ENCODE peak calls at places on chromosomes 7 and 10, in seven cellular contexts. Z is PC-9; L is hepatocyte; X is tibial artery; B is mammary epithelial cell; M is CD8-positive, alpha-beta T cell; F is suprapubic skin. J is an unnamed sample.

GRCh38 chr7:129262333-129262732 is 37.5 kb downstream of the AHCYL2 start:
- DNase-seq in X (no peak), L (no peak), B (no peak), M (no peak), Z (no peak), F (no peak), J (no peak)

GRCh38 chr7:54769203-54769602 is 10.2 kb upstream of the SEC61G start:
- DNase-seq in X (no peak), B (no peak), M (no peak), L (no peak), F (no peak), Z (peak), J (no peak)

GRCh38 chr10:34764347-34764991 is 50.6 kb downstream of the PARD3 start:
- DNase-seq in F (no peak), L (no peak), X (no peak), B (no peak), Z (no peak), M (no peak), J (no peak)

GRCh38 chr10:30431435-30431911 is 2.5 kb upstream of the MAP3K8 start:
- DNase-seq in X (peak), B (peak), Z (peak), M (no peak), F (no peak), L (no peak), J (peak)

GRCh38 chr10:78371118-78371517 is 337.5 kb downstream of the RPS24 start:
- DNase-seq in Z (no peak), M (no peak), L (no peak), X (no peak), B (no peak), F (no peak), J (no peak)

GRCh38 chr10:4053940-4054339 is 268.9 kb upstream of the KLF6 start:
- DNase-seq in L (no peak), X (no peak), Z (no peak), B (no peak), M (no peak), F (no peak), J (no peak)

GRCh38 chr7:46139079-46139478 is 218.0 kb upstream of the IGFBP3 start:
- DNase-seq in M (no peak), L (peak), X (no peak), B (peak), Z (peak), F (no peak), J (no peak)

GRCh38 chr7:130960208-130960988 is 226.4 kb upstream of the KLF14 start:
- DNase-seq in M (no peak), F (no peak), X (no peak), Z (peak), L (peak), B (peak), J (no peak)

GRCh38 chr10:74824184-74825032 is 2.0 kb upstream of the KAT6B start:
- DNase-seq in B (no peak), L (peak), Z (no peak), F (peak), X (no peak), M (peak), J (no peak)

GRCh38 chr7:36260481-36260880 is 107.4 kb downstream of the EEPD1 start:
- DNase-seq in F (no peak), L (no peak), X (no peak), B (no peak), M (no peak), Z (no peak), J (no peak)

GRCh38 chr7:41579961-41580935 is 122.6 kb downstream of the INHBA start:
- DNase-seq in X (no peak), L (no peak), Z (peak), M (no peak), B (peak), F (no peak), J (no peak)

GRCh38 chr10:21858455-21858854 is 145.1 kb downstream of the DNAJC1 start:
- DNase-seq in F (no peak), M (no peak), Z (no peak), B (no peak), X (no peak), L (no peak), J (no peak)
- TF ChIP-seq CTCF in F (no peak), M (no peak), Z (no peak), B (no peak), X (no peak), L (no peak), J (no peak)

GRCh38 chr7:92750440-92750839 is 85.9 kb downstream of the CDK6 start:
- DNase-seq in F (no peak), Z (no peak), L (no peak), B (no peak), M (no peak), X (no peak), J (no peak)

GRCh38 chr7:92750961-92751360 is 85.4 kb downstream of the CDK6 start:
- DNase-seq in Z (no peak), B (no peak), F (no peak), X (no peak), M (no peak), L (no peak), J (no peak)

GRCh38 chr7:92749832-92750231 is 86.5 kb downstream of the CDK6 start:
- DNase-seq in M (no peak), X (no peak), F (no peak), B (no peak), L (no peak), Z (no peak), J (no peak)

GRCh38 chr7:92753614-92754013 is 82.8 kb downstream of the CDK6 start:
- DNase-seq in F (no peak), B (peak), M (no peak), X (no peak), Z (no peak), L (no peak), J (no peak)

GRCh38 chr7:92751902-92752901 is 84.2 kb downstream of the CDK6 start:
- DNase-seq in Z (peak), B (peak), X (no peak), F (no peak), L (peak), M (no peak), J (no peak)
- H3K4me3 ChIP-seq in Z (no peak), B (peak), X (no peak), F (no peak), L (no peak), M (no peak), J (no peak)

DNA sequence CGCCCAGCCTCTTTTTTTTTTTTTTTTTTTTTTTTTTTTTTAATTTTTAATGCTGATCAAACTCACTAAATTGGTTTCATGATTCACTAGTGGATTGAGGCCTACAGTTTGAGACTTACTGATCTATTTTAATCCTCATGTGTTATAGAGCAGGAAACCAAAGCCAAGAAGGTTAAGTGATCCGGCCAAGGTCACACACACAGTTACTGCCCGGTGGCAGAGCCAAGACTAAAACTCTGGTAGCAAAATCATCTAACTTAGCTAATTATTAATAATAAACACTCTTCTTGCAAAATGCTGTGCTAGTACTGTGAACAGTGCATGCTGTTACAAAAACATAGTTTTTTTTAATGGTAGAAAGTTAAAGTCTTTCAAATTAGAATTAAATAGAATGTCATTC is 188.3 kb upstream of the NFE2L3 start:
- DNase-seq in F (no peak), X (no peak), B (no peak), L (no peak), Z (no peak), M (no peak), J (no peak)
- H3K27ac ChIP-seq in F (no peak), X (no peak), B (no peak), L (no peak), Z (no peak), M (no peak), J (no peak)

GRCh38 chr10:118290471-118290995 is 51.6 kb downstream of the FAM204A start:
- DNase-seq in X (no peak), F (no peak), Z (no peak), M (no peak), B (peak), L (no peak), J (no peak)

GRCh38 chr10:118282670-118283069 is 59.5 kb downstream of the FAM204A start:
- DNase-seq in L (no peak), Z (no peak), X (no peak), F (no peak), M (no peak), B (no peak), J (no peak)

GRCh38 chr10:118291122-118291521 is 51.0 kb downstream of the FAM204A start:
- DNase-seq in M (no peak), F (no peak), X (no peak), L (no peak), B (no peak), Z (no peak), J (no peak)

GRCh38 chr10:118287076-118287806 is 54.9 kb downstream of the FAM204A start:
- DNase-seq in M (no peak), B (no peak), Z (no peak), F (no peak), L (no peak), X (no peak), J (no peak)

DNA sequence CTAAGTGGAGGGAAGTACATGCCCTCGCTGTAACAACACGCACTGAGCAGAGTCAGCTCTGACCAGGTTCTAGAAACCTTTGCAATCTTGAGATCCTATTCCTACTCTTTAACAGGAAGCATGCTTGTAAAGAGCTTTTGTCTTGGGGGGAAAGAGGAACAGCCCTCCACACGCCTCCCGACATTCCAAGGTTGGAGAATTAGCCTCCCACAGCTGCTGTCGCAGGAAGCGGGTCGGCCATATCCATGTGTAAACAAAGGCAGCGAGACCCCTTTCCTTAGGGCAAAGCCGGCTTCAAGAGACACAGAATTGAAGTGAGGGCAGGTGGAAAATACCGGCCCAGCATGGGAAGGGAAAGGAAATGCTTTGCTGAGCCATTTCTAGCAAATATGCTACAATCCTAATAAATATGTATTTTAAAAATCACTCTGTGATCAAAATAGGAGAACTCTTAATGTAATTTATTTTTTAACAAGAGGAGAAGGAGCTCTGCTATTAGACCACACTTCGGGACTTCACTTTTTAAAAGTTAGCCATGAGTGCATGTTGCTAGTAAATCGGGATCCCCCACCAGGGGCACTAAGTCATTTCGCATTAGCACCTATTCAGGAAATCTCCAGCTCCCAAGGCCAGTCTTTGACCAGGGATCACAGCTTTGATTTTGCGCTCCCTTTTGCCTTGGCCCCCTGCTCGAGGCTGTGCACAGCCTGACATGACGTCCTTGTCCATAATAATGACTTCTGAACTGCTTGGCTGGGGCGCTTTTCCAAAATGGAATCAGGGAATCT is 55.9 kb downstream of the FAM204A start:
- DNase-seq in L (no peak), Z (no peak), F (no peak), M (no peak), X (no peak), B (no peak), J (no peak)
- TF ChIP-seq CTCF in L (no peak), Z (no peak), F (no peak), M (no peak), X (no peak), B (no peak), J (no peak)

GRCh38 chr7:143383642-143383957 is 2.5 kb downstream of the ZYX start:
- DNase-seq in M (no peak), Z (no peak), F (no peak), B (peak), L (no peak), X (no peak), J (no peak)
- H3K4me3 ChIP-seq in M (no peak), Z (no peak), F (peak), B (peak), L (no peak), X (peak), J (no peak)

GRCh38 chr7:79412915-79413314 is 40.6 kb downstream of the MAGI2 start:
- DNase-seq in L (no peak), B (no peak), X (no peak), M (no peak), F (no peak), Z (no peak), J (no peak)
- H3K27ac ChIP-seq in L (no peak), B (no peak), X (no peak), M (no peak), F (no peak), Z (no peak), J (no peak)

GRCh38 chr10:97321807-97322195 is 2.7 kb downstream of the FRAT1 start:
- DNase-seq in X (no peak), L (no peak), F (no peak), B (no peak), Z (no peak), M (no peak), J (no peak)

GRCh38 chr10:97321032-97321806 is 2.1 kb downstream of the FRAT1 start:
- DNase-seq in M (peak), B (no peak), Z (no peak), X (peak), L (peak), F (no peak), J (peak)

GRCh38 chr10:97320480-97321031 is 1.5 kb downstream of the FRAT1 start:
- DNase-seq in M (peak), L (no peak), X (no peak), F (no peak), Z (no peak), B (no peak), J (peak)

GRCh38 chr10:97318772-97319651 is at the start of gene FRAT1:
- DNase-seq in X (peak), L (peak), Z (peak), M (peak), F (peak), B (peak), J (peak)

DNA sequence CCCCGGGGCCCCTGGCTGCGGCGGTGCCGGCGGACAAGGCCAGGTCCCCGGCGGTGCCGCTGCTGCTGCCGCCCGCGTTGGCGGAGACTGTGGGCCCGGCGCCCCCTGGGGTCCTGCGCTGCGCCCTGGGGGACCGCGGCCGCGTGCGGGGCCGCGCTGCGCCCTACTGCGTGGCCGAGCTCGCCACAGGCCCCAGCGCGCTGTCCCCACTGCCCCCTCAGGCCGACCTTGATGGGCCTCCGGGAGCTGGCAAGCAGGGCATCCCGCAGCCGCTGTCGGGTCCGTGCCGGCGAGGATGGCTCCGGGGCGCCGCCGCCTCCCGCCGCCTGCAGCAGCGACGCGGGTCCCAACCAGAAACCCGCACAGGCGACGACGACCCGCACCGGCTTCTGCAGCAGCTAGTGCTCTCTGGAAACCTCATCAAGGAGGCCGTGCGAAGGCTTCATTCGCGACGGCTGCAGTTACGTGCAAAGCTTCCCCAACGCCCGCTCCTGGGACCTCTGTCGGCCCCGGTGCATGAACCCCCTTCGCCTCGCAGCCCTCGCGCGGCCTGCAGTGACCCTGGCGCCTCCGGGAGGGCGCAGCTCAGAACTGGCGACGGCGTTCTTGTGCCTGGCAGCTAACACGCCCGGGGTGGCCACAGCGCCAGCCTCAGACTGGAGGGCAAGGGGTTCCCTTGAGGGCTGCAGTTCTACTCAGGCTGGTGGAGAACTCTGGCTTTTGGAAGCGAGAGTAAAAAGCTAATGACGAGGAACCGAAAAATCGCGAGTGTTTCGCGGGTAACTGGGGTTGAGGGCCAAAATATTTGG is 804 bp downstream of the FRAT1 start:
- DNase-seq in L (peak), M (peak), X (no peak), F (no peak), B (peak), Z (no peak), J (peak)
- TF ChIP-seq CTCF in L (no peak), M (no peak), X (no peak), F (no peak), B (no peak), Z (no peak), J (no peak)

GRCh38 chr7:148932-149855 is 43.2 kb upstream of the FAM20C start:
- DNase-seq in X (peak), B (peak), L (peak), M (peak), F (peak), Z (peak), J (peak)

GRCh38 chr7:148543-148931 is 43.8 kb upstream of the FAM20C start:
- DNase-seq in L (no peak), X (no peak), B (no peak), Z (no peak), M (no peak), F (no peak), J (no peak)

GRCh38 chr7:152647-153046 is 39.7 kb upstream of the FAM20C start:
- DNase-seq in Z (no peak), B (no peak), M (no peak), L (no peak), X (no peak), F (no peak), J (no peak)

GRCh38 chr7:149856-150636 is 42.3 kb upstream of the FAM20C start:
- DNase-seq in L (peak), B (no peak), F (peak), Z (no peak), X (peak), M (peak), J (peak)

DNA sequence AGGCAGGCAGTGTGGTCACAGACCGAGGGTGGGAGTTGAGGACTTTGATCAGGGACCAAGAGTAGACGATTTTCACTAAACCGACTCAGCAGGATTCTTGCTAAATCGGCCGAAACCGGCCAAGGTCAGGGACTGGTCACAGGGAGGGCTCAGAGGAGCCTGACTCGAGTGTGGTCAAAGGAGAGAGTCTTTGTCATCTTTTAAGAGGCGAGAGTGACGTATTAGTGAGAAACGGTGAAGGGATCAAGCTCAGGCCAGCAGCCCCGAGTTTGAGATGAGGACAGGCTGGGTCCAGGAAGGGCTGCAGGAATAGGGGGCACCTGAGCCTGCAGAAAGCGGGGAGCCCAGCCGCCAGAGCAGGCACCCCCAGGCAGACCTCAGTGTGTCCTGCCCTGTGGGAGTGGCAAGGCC is 41.6 kb upstream of the FAM20C start:
- DNase-seq in Z (no peak), M (no peak), B (no peak), L (no peak), X (peak), F (peak), J (no peak)
- H3K4me3 ChIP-seq in Z (no peak), M (no peak), B (no peak), L (no peak), X (no peak), F (no peak), J (no peak)

J was measured in heart right ventricle.